ENCODE peak calls at places on chromosomes 12 and 14, in ten cellular contexts. J, W, B, L, G, O, X, D, V and T are unnamed samples.

GRCh38 chr14:104422301-104423223 is 157.0 kb upstream of the C14orf180 start:
- DNase-seq in V (no peak), W (no peak), L (no peak), O (no peak), G (no peak), B (no peak), D (peak), J (peak), X (no peak), T (no peak)

GRCh38 chr14:103721334-103722120 is 5.9 kb downstream of the ZFYVE21 start:
- DNase-seq in B (no peak), W (no peak), D (no peak), X (no peak), J (no peak), G (no peak), V (peak), L (no peak), O (no peak), T (no peak)

GRCh38 chr12:78797201-78797931 is 67.2 kb upstream of the SYT1 start:
- DNase-seq in G (no peak), D (no peak), J (no peak), W (peak), X (no peak), O (peak), V (peak), L (no peak), B (no peak), T (no peak)

GRCh38 chr14:33505963-33506329 is 444.9 kb downstream of the EGLN3 start:
- DNase-seq in W (no peak), X (no peak), D (no peak), G (no peak), V (no peak), B (no peak), J (no peak), L (no peak), O (no peak), T (no peak)

GRCh38 chr12:15706010-15706676 is 83.0 kb downstream of the EPS8 start:
- DNase-seq in J (no peak), O (no peak), W (no peak), B (peak), D (no peak), V (no peak), G (peak), X (no peak), L (peak), T (no peak)

GRCh38 chr12:14367097-14367661 is 1.7 kb downstream of the ATF7IP start:
- DNase-seq in L (no peak), V (peak), J (no peak), D (no peak), X (peak), O (peak), W (peak), G (no peak), B (no peak), T (no peak)

GRCh38 chr14:105087308-105087962 is 22.2 kb upstream of the GPR132 start:
- DNase-seq in L (peak), O (peak), W (peak), D (peak), G (peak), X (no peak), J (peak), B (peak), V (peak), T (peak)

GRCh38 chr12:124782132-124782531 is 81.5 kb downstream of the SCARB1 start:
- DNase-seq in V (no peak), W (no peak), G (no peak), L (no peak), B (peak), X (no peak), O (no peak), J (no peak), D (no peak), T (no peak)

GRCh38 chr14:96811265-96811664 is 14.1 kb downstream of the VRK1 start:
- DNase-seq in V (peak), O (peak), G (no peak), J (no peak), B (no peak), W (peak), D (no peak), X (no peak), L (no peak), T (no peak)

GRCh38 chr14:92959189-92959531 is 36.2 kb downstream of the CHGA start:
- DNase-seq in X (no peak), J (no peak), W (no peak), D (peak), O (no peak), B (no peak), G (no peak), L (no peak), V (no peak), T (peak)

GRCh38 chr12:85923767-85924331 is 49.8 kb downstream of the NTS start:
- DNase-seq in G (no peak), D (no peak), L (peak), X (no peak), O (peak), W (peak), V (peak), J (no peak), B (peak), T (no peak)

GRCh38 chr12:111410229-111411186 is 4.8 kb downstream of the SH2B3 start:
- DNase-seq in O (peak), J (no peak), W (no peak), D (no peak), B (no peak), G (peak), L (peak), V (no peak), X (no peak), T (peak)

GRCh38 chr14:105287249-105288102 is 13.3 kb downstream of the BRF1 start:
- DNase-seq in L (peak), V (no peak), O (no peak), W (no peak), J (no peak), D (no peak), G (peak), B (peak), X (no peak), T (no peak)

GRCh38 chr14:56423591-56423991 is 156.0 kb upstream of the TMEM260 start:
- DNase-seq in L (no peak), W (peak), G (no peak), D (no peak), X (no peak), V (peak), J (no peak), O (peak), B (no peak), T (no peak)

GRCh38 chr12:31589896-31590729 is 823 bp downstream of the DENND5B start:
- DNase-seq in B (peak), X (no peak), O (peak), L (peak), D (peak), W (peak), G (peak), J (peak), V (peak), T (peak)

GRCh38 chr14:52279405-52279804 is 11.9 kb downstream of the PTGDR start:
- DNase-seq in O (peak), L (no peak), V (peak), J (no peak), X (no peak), D (no peak), G (no peak), W (peak), B (no peak), T (no peak)

GRCh38 chr12:82955020-82955419 is 268.3 kb downstream of the TMTC2 start:
- DNase-seq in O (no peak), B (no peak), J (no peak), V (no peak), W (no peak), D (no peak), L (no peak), X (no peak), G (no peak), T (no peak)

GRCh38 chr12:8860165-8860961 is 37.9 kb downstream of the A2ML1 start:
- DNase-seq in L (peak), D (no peak), J (no peak), W (peak), B (peak), X (peak), G (peak), O (peak), V (peak), T (peak)

GRCh38 chr12:24808651-24809050 is 140.2 kb downstream of the BCAT1 start:
- DNase-seq in W (no peak), O (no peak), L (no peak), G (no peak), X (no peak), B (no peak), J (no peak), V (no peak), D (no peak), T (no peak)

GRCh38 chr12:8697120-8697475 is 693 bp upstream of the RIMKLB start:
- DNase-seq in W (peak), B (peak), X (peak), G (no peak), D (no peak), J (no peak), V (peak), L (peak), O (peak), T (no peak)

GRCh38 chr12:3533703-3534386 is 42.8 kb downstream of the PRMT8 start:
- DNase-seq in O (peak), J (no peak), B (no peak), L (peak), V (no peak), G (peak), X (no peak), D (no peak), W (peak), T (peak)

GRCh38 chr14:65476290-65476941 is 63.9 kb downstream of the FUT8 start:
- DNase-seq in V (no peak), O (no peak), X (no peak), L (no peak), B (no peak), G (no peak), D (no peak), W (peak), J (no peak), T (no peak)

GRCh38 chr12:79936670-79937069 is 1.8 kb upstream of the PPP1R12A start:
- DNase-seq in J (no peak), G (no peak), W (no peak), L (no peak), V (no peak), X (no peak), O (no peak), B (no peak), D (no peak), T (no peak)

GRCh38 chr12:19689801-19690472 is 250.6 kb downstream of the AEBP2 start:
- DNase-seq in V (no peak), G (no peak), B (no peak), J (no peak), D (no peak), W (no peak), X (no peak), L (no peak), O (no peak), T (no peak)

GRCh38 chr12:102061096-102061555 is 665 bp downstream of the WASHC3 start:
- DNase-seq in O (peak), L (no peak), D (no peak), G (no peak), V (peak), W (peak), B (no peak), J (no peak), X (peak), T (no peak)

GRCh38 chr12:13749380-13749779 is 232.0 kb downstream of the GRIN2B start:
- DNase-seq in L (peak), J (no peak), W (no peak), V (no peak), D (no peak), G (peak), B (peak), O (no peak), X (no peak), T (no peak)

GRCh38 chr12:11904124-11904523 is 166.6 kb upstream of the BCL2L14 start:
- DNase-seq in O (no peak), L (no peak), G (no peak), B (no peak), J (no peak), X (no peak), V (no peak), D (no peak), W (no peak), T (no peak)

GRCh38 chr14:53273671-53274072 is 120.5 kb upstream of the DDHD1 start:
- DNase-seq in X (no peak), O (no peak), G (no peak), L (no peak), B (peak), W (peak), D (peak), J (no peak), V (peak), T (peak)

GRCh38 chr12:122306407-122306806 is 40.1 kb upstream of the VPS33A start:
- DNase-seq in D (no peak), B (peak), J (no peak), W (no peak), G (peak), X (no peak), L (peak), V (no peak), O (no peak), T (no peak)

GRCh38 chr12:19411234-19412221 is 27.8 kb upstream of the AEBP2 start:
- DNase-seq in D (no peak), G (peak), O (no peak), X (no peak), J (no peak), L (peak), B (peak), W (no peak), V (no peak), T (no peak)

GRCh38 chr14:56794557-56795283 is 15.6 kb downstream of the OTX2 start:
- DNase-seq in L (peak), D (no peak), O (no peak), J (no peak), B (peak), V (no peak), X (no peak), W (no peak), G (peak), T (no peak)

GRCh38 chr12:46886541-46887041 is 60.8 kb upstream of the SLC38A4 start:
- DNase-seq in D (no peak), B (no peak), J (no peak), W (peak), V (peak), G (no peak), O (no peak), X (no peak), L (no peak), T (no peak)

GRCh38 chr14:86646688-86647687 is 1117.0 kb downstream of the FLRT2 start:
- DNase-seq in W (peak), B (peak), O (peak), X (no peak), J (no peak), D (no peak), L (no peak), G (no peak), V (peak), T (no peak)

GRCh38 chr12:31756977-31757420 is 28.2 kb upstream of the AMN1 start:
- DNase-seq in B (no peak), D (no peak), O (peak), W (peak), G (no peak), V (no peak), X (no peak), L (no peak), J (no peak), T (no peak)

GRCh38 chr14:34198096-34198495 is 247.2 kb upstream of the EGLN3 start:
- DNase-seq in J (no peak), X (no peak), L (no peak), D (no peak), B (no peak), G (no peak), W (no peak), V (no peak), O (no peak), T (no peak)

GRCh38 chr12:54019111-54019811 is 9.0 kb upstream of the HOXC6 start:
- DNase-seq in W (no peak), L (peak), O (no peak), X (no peak), V (no peak), D (no peak), G (peak), J (no peak), B (peak), T (no peak)

GRCh38 chr12:54020587-54020969 is 7.7 kb upstream of the HOXC6 start:
- DNase-seq in J (no peak), D (no peak), W (no peak), G (no peak), V (no peak), L (no peak), B (no peak), X (no peak), O (no peak), T (no peak)

GRCh38 chr12:54021432-54022013 is 6.7 kb upstream of the HOXC6 start:
- DNase-seq in G (peak), L (peak), X (no peak), J (no peak), D (no peak), V (no peak), O (no peak), B (peak), W (no peak), T (no peak)

GRCh38 chr12:54019924-54020586 is 8.2 kb upstream of the HOXC6 start:
- DNase-seq in B (no peak), D (no peak), X (no peak), L (no peak), J (no peak), W (no peak), G (peak), V (no peak), O (no peak), T (no peak)

DNA sequence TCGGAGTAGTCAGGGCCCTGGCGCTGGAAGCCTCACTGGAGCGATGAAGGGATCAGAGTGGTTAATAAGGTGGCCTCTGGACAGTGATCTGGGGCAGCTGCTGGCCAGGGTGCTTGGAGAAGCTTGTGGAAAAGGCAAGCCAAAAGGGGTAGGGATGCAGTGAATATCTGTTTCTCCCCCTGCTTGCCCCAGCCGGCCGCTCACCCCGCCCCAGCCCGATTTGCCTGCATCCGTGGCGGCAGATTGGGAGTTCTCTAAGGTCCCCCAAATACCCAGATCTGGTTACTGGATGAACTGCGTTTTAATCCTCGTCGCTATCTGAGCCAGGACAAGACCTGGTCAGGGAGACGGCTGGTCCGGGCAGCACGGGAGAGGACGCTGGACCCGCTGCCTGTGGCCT is 7.2 kb upstream of the HOXC6 start:
- DNase-seq in B (no peak), D (no peak), W (no peak), O (no peak), X (no peak), L (no peak), V (no peak), J (no peak), G (peak), T (no peak)
- H3K4me3 ChIP-seq in B (no peak), D (no peak), W (no peak), O (no peak), X (no peak), L (no peak), V (no peak), J (no peak), G (no peak), T (no peak)

DNA sequence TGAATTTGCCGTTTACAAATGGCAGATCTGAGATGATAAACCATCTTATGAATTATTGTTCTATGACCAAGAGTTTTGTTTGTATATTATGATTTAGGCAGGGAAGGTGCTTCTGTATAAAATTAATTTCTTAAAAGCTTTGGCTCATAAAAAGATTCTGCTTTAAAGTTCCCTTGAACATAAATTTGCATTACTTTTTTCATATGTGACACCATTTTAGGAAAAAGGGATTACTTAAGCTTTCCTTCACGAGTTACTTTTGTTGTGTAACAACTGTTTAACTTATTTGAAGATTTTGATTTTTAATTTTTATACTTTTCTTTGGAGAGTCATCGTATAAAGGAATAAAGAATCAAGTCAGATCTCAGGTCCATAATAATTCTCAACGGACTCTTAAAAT is 3.3 kb downstream of the ETNK1 start:
- DNase-seq in B (no peak), J (no peak), W (peak), G (no peak), D (no peak), O (peak), L (no peak), V (no peak), X (no peak), T (no peak)
- H3K4me3 ChIP-seq in B (peak), J (peak), W (peak), G (peak), D (no peak), O (peak), L (peak), V (no peak), X (no peak), T (peak)

DNA sequence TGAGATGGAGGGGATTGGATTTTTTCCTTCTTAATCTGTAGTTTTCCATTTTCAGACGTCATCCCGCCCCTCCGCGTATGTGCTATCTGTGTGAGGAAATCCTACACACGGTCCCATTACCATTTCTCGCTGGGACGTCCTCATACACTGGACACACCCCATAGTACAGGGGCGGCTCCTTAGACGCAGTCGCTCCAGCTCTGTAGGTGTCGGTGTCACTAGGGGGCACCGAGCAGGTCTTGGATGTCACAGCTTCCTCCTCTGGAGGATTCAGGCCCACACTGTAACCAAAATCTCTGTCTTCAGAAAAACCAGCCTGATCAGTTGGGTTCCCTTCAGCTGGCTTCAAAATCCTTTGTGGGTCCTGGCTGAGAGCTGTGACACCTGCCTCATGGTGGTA is 7.1 kb downstream of the ANKLE2 start:
- DNase-seq in G (peak), V (no peak), X (no peak), W (no peak), J (no peak), O (no peak), B (peak), D (no peak), L (no peak), T (no peak)
- H3K4me3 ChIP-seq in G (no peak), V (no peak), X (no peak), W (no peak), J (no peak), O (no peak), B (no peak), D (no peak), L (no peak), T (no peak)

DNA sequence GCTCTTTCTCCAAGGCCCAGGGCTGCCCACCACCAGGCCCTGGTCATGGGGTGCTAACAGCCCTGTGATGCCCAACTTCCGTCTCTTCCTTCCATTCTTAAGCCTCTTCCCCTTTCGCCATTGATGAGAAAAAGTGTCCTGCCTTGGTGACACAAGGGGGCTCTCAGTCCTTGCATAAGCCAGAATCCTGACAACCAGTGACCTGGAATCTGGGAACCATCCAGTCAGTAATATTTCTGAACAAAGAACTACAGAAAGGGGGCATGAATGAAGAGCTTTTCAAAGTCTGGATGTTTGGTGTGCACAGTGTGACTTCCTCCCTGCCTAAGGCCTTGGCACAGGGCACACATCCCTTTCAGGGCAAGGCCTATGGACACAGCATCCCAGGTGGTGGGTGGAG is 49.7 kb upstream of the GPATCH2L start:
- DNase-seq in V (no peak), G (no peak), W (no peak), B (no peak), O (no peak), L (no peak), J (no peak), X (no peak), D (no peak), T (no peak)
- H3K4me3 ChIP-seq in V (no peak), G (no peak), W (no peak), B (no peak), O (no peak), L (no peak), J (no peak), X (no peak), D (no peak), T (no peak)

GRCh38 chr14:101559250-101559623 is 2.1 kb upstream of the DIO3 start:
- DNase-seq in V (no peak), X (no peak), O (no peak), J (no peak), B (no peak), D (no peak), W (no peak), L (no peak), G (no peak), T (no peak)
- H3K4me3 ChIP-seq in V (no peak), X (no peak), O (no peak), J (peak), B (peak), D (peak), W (no peak), L (peak), G (peak), T (peak)